ENCODE peak calls at places on chromosomes 2 and 18, in four cellular contexts. R is WTC11, F is K562, S is GM12878. X is an unnamed sample.

GRCh38 chr2:193561054-193561453 is 1366.3 kb upstream of the TMEFF2 start:
- DNase-seq in R (no peak), F (no peak), S (no peak), X (no peak)

GRCh38 chr18:76343938-76344569 is 151.0 kb downstream of the ZNF516 start:
- DNase-seq in R (no peak), F (no peak), S (no peak), X (no peak)

GRCh38 chr2:85674417-85674816 is 6.4 kb upstream of the SFTPB start:
- DNase-seq in R (no peak), F (no peak), S (no peak), X (no peak)

GRCh38 chr18:50622320-50622719 is 62.4 kb downstream of the MAPK4 start:
- DNase-seq in R (no peak), F (no peak), S (no peak), X (no peak)

GRCh38 chr2:162113771-162114168 is 38.3 kb downstream of the GCG start:
- DNase-seq in R (no peak), F (no peak), S (no peak), X (peak)

GRCh38 chr2:170291474-170291873 is 113.5 kb downstream of the MYO3B start:
- DNase-seq in R (no peak), F (no peak), S (no peak), X (no peak)

GRCh38 chr18:43627833-43628370 is 350.6 kb upstream of the SYT4 start:
- DNase-seq in R (no peak), F (no peak), S (no peak), X (no peak)

GRCh38 chr2:224046752-224047151 is 7.7 kb upstream of the SERPINE2 start:
- DNase-seq in R (no peak), F (no peak), S (no peak), X (no peak)

GRCh38 chr2:32522770-32523169 is 105.1 kb upstream of the TTC27 start:
- DNase-seq in R (no peak), F (no peak), S (no peak), X (no peak)

GRCh38 chr2:102764083-102764482 is 2.3 kb downstream of the TMEM182 start:
- DNase-seq in R (no peak), F (no peak), S (no peak), X (no peak)

GRCh38 chr18:3546106-3546505 is 96.1 kb downstream of the TGIF1 start:
- DNase-seq in R (no peak), F (no peak), S (no peak), X (no peak)

GRCh38 chr2:195316485-195316884 is 340.5 kb upstream of the SLC39A10 start:
- DNase-seq in R (no peak), F (no peak), S (no peak), X (no peak)

GRCh38 chr2:236703906-236704305 is 134.3 kb downstream of the ACKR3 start:
- DNase-seq in R (no peak), F (no peak), S (no peak), X (no peak)

GRCh38 chr2:236703310-236703709 is 133.7 kb downstream of the ACKR3 start:
- DNase-seq in R (no peak), F (no peak), S (no peak), X (no peak)

GRCh38 chr2:236706803-236707202 is 137.2 kb downstream of the ACKR3 start:
- DNase-seq in R (no peak), F (no peak), S (no peak), X (no peak)

GRCh38 chr2:236705295-236706114 is 135.9 kb downstream of the ACKR3 start:
- DNase-seq in R (no peak), F (no peak), S (no peak), X (no peak)

DNA sequence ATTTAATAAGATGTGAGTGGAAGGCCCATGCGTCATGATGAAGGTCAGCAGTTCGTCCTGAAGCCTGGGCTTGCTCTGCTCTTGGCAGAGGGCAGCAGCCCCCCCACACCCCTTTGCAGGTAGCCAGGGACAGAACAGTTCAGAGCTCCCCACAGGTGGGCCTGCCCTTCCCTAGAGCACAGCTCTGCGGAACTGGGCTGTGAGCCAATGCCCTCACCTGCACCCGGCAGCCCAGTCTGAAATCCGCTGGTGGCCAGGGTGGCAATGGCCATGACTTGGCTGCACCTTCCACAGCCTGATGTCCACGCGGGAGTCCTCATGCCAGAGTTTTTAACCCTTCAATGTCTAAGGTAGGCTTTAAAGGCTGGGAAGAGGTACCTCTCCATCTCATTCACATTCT is 136.7 kb downstream of the ACKR3 start:
- DNase-seq in R (no peak), F (no peak), S (no peak), X (no peak)
- TF ChIP-seq NR2C2 in R (no peak), F (no peak), S (no peak), X (no peak)

GRCh38 chr18:60987963-60988362 is 345.3 kb upstream of the CDH20 start:
- DNase-seq in R (no peak), F (no peak), S (no peak), X (no peak)

GRCh38 chr18:60982296-60982695 is 350.9 kb upstream of the CDH20 start:
- DNase-seq in R (no peak), F (no peak), S (no peak), X (no peak)

GRCh38 chr18:60982958-60983357 is 350.3 kb upstream of the CDH20 start:
- DNase-seq in R (no peak), F (no peak), S (no peak), X (no peak)

GRCh38 chr18:60981651-60982050 is 351.6 kb upstream of the CDH20 start:
- DNase-seq in R (no peak), F (no peak), S (no peak), X (no peak)

DNA sequence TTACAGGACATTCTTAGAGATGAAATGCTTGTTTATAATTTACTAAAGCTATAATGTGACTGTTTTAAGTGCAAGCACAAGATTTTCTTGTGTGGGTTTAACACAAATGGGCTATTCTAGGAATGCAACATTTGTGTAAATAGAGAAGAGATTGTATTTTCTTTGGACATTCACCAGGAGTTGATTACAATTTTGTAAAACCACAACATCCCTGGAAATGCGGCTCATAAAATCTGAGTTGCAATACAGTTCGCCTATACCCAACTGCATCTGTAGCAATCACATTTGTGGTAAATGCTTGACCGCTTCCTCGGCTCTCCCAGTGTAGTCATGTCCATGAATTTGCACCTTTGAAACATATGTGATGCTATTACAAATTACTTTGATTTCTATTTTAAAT is 348.7 kb upstream of the CDH20 start:
- DNase-seq in R (no peak), F (no peak), S (no peak), X (no peak)
- TF ChIP-seq NR2C2 in R (no peak), F (no peak), S (no peak), X (no peak)

GRCh38 chr18:59616501-59616900 is 80.7 kb downstream of the CCBE1 start:
- DNase-seq in R (no peak), F (no peak), S (no peak), X (no peak)

GRCh38 chr18:59623456-59624383 is 73.5 kb downstream of the CCBE1 start:
- DNase-seq in R (no peak), F (no peak), S (no peak), X (no peak)

GRCh38 chr18:59621027-59621426 is 76.2 kb downstream of the CCBE1 start:
- DNase-seq in R (no peak), F (no peak), S (no peak), X (no peak)

GRCh38 chr18:59617468-59617932 is 79.7 kb downstream of the CCBE1 start:
- DNase-seq in R (no peak), F (no peak), S (no peak), X (no peak)

DNA sequence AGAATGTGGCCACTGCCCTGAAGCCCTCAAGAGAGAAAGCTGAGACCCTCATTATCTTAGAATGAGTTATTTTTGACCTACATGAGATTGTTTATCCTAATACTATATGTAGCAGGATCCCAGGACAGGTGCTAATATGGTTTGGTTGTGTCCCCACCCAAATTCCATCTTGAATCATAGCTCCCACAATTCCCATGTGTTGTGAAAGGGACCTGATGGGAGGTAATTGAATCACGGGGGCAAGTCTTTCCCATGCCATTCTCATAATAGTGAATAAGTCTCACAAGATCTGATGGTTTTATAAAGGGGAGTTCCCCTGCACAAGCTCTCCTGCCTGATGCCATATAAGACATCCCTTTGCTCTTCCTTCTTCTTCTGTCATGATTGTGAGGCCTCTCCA is 76.8 kb downstream of the CCBE1 start:
- DNase-seq in R (no peak), F (no peak), S (no peak), X (no peak)
- TF ChIP-seq NR2C2 in R (no peak), F (no peak), S (no peak), X (no peak)

GRCh38 chr2:59583173-59583765 is 970.2 kb downstream of the BCL11A start:
- DNase-seq in R (no peak), F (no peak), S (no peak), X (no peak)
- TF ChIP-seq NR2C2 in R (no peak), F (no peak), S (no peak), X (no peak)

DNA sequence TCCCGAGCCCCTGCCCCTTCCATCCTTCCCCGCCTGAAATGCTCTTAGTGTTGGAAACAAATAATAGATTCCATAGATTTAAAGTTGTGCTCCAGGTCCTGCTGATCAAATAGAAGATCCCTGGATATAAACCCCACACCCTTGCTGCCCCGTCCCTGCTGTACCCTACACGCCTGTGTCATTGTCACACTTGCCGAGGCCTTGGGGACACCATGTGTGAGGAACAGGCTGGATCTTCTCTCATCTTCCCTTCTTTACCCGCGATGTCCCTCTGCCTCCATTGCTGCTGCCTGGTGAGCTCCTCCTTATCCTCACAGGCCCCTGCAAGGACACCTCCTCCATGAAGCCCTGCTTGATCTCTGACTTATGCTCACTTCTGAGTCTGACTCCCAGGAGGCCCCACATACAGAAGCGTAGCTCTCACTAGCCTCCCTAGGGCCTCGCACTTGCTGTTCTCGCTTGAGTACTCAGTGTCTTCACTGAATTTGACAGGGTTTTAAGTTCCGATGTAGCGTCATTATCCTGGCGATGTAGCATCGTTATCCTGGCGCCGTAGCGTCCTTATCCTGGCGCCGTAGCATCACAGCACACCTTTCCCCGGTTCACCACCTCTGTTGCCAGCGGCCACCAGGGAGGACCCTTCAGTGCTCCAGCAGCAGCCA is 221.9 kb downstream of the NDUFA10 start:
- DNase-seq in R (no peak), F (no peak), S (no peak), X (no peak)
- TF ChIP-seq NR2C2 in R (no peak), F (no peak), S (no peak), X (no peak)

GRCh38 chr2:120659275-120659952 is 76.3 kb upstream of the GLI2 start:
- DNase-seq in R (no peak), F (no peak), S (no peak), X (no peak)
- TF ChIP-seq NR2C2 in R (no peak), F (no peak), S (no peak), X (no peak)

GRCh38 chr2:132252894-132253264 is 91.1 kb upstream of the ANKRD30BL start:
- DNase-seq in R (no peak), F (no peak), S (no peak), X (no peak)

GRCh38 chr2:132256251-132256902 is 94.6 kb upstream of the ANKRD30BL start:
- DNase-seq in R (no peak), F (no peak), S (no peak), X (no peak)

GRCh38 chr2:132252191-132252893 is 90.6 kb upstream of the ANKRD30BL start:
- DNase-seq in R (no peak), F (no peak), S (no peak), X (no peak)

GRCh38 chr2:132255714-132256113 is 94.0 kb upstream of the ANKRD30BL start:
- DNase-seq in R (no peak), F (no peak), S (no peak), X (no peak)

DNA sequence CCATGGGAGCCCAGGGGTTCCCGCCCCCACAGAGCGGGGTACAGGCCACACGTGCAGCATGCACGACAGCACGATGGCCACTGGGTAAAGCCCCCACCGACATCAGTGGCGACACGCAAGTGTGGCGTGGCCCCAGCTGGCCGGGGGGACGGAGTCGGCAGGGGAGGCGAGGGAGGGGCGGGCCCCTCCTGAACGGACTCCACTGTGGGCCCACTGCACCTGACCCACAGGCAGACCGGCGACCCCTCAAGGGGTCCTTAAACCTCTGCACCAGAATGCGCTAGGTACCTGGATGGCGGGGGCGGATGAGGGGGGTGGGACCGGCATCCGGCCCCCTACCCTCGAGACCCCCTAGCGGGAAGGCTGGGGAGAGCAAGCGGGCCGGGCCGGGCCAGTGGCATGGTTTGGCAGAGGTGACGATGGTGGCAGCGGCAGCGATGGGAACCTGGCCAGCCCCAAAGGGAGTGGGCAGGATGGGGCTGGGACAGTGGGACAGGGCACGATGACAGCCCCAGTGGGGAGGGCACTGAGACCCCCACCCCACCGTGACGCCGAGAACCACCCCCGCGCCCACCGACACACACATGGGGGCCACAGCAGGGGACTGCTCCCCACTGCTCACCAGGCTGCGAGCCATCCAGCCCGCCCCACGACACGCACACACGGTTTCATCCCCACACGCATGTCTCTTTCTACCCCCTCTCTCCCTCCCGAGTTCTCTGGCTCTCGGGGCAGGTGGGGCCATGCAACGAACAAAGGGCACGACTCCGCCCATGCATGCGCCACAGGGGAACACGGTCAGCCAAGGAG is 91.9 kb upstream of the ANKRD30BL start:
- DNase-seq in R (no peak), F (no peak), S (no peak), X (no peak)
- TF ChIP-seq NR2C2 in R (no peak), F (no peak), S (no peak), X (no peak)

X was measured in HepG2.